ENCODE peak calls at places on chromosomes 5 and 9, in eight cellular contexts. V is GM12878, L is AG09319, A is neural crest cell, O is nephron progenitor cell, D is pancreas, C is neural progenitor cell, P is progenitor cell of endocrine pancreas. W is an unnamed sample.

GRCh38 chr5:16957305-16958165 is 21.4 kb upstream of the MYO10 start:
- DNase-seq in V (no peak), L (peak), A (no peak), O (no peak), D (no peak), C (no peak), P (no peak), W (no peak)

GRCh38 chr5:31554552-31554951 is 22.5 kb downstream of the C5orf22 start:
- DNase-seq in V (no peak), L (no peak), A (no peak), O (no peak), D (no peak), C (no peak), P (no peak), W (no peak)

GRCh38 chr5:174690256-174690655 is 34.1 kb upstream of the MSX2 start:
- DNase-seq in V (no peak), L (no peak), A (no peak), O (peak), D (no peak), C (peak), P (no peak), W (no peak)

GRCh38 chr5:117463836-117464235 is 889.2 kb upstream of the SEMA6A start:
- DNase-seq in V (no peak), L (no peak), A (no peak), O (no peak), D (no peak), C (no peak), P (no peak), W (no peak)

GRCh38 chr5:62340392-62340791 is 34.4 kb downstream of the KIF2A start:
- DNase-seq in V (no peak), L (no peak), A (no peak), O (no peak), D (no peak), C (peak), P (no peak), W (no peak)

GRCh38 chr5:150272531-150272930 is 17.0 kb downstream of the CAMK2A start:
- DNase-seq in V (no peak), L (peak), A (peak), O (peak), D (no peak), C (peak), P (no peak), W (no peak)

GRCh38 chr9:34575775-34576592 is 13.5 kb downstream of the CNTFR start:
- DNase-seq in V (no peak), L (no peak), A (no peak), O (no peak), D (no peak), C (no peak), P (no peak), W (no peak)

GRCh38 chr5:75465480-75465879 is 45.9 kb downstream of the CERT1 start:
- DNase-seq in V (no peak), L (no peak), A (no peak), O (no peak), D (no peak), C (no peak), P (no peak), W (no peak)

GRCh38 chr5:80090884-80091166 is 55.7 kb downstream of the THBS4 start:
- DNase-seq in V (no peak), L (no peak), A (no peak), O (no peak), D (no peak), C (no peak), P (no peak), W (no peak)

GRCh38 chr5:6220346-6221088 is 157.8 kb downstream of the MED10 start:
- DNase-seq in V (no peak), L (no peak), A (no peak), O (no peak), D (no peak), C (peak), P (no peak), W (no peak)

GRCh38 chr5:138544171-138545134 is 1.4 kb upstream of the ETF1 start:
- DNase-seq in V (no peak), L (no peak), A (no peak), O (peak), D (peak), C (peak), P (no peak), W (no peak)

GRCh38 chr5:5374034-5374715 is 48.3 kb upstream of the ICE1 start:
- DNase-seq in V (no peak), L (no peak), A (no peak), O (no peak), D (no peak), C (no peak), P (no peak), W (no peak)

GRCh38 chr5:39779836-39780235 is 355.1 kb upstream of the DAB2 start:
- DNase-seq in V (no peak), L (no peak), A (no peak), O (no peak), D (no peak), C (no peak), P (no peak), W (no peak)

GRCh38 chr5:93433422-93433821 is 147.6 kb downstream of the NR2F1-AS1 start:
- DNase-seq in V (no peak), L (no peak), A (no peak), O (no peak), D (no peak), C (no peak), P (no peak), W (no peak)

GRCh38 chr9:35792826-35793225 is 1.4 kb downstream of the NPR2 start:
- DNase-seq in V (no peak), L (no peak), A (no peak), O (no peak), D (no peak), C (no peak), P (no peak), W (no peak)

GRCh38 chr5:156764149-156764548 is 85.9 kb upstream of the PPP1R2B start:
- DNase-seq in V (no peak), L (no peak), A (no peak), O (no peak), D (no peak), C (no peak), P (no peak), W (no peak)

GRCh38 chr5:152990771-152991170 is 499.7 kb upstream of the GRIA1 start:
- DNase-seq in V (no peak), L (no peak), A (no peak), O (no peak), D (no peak), C (no peak), P (no peak), W (no peak)

GRCh38 chr5:179263391-179264052 is 81.7 kb downstream of the ADAMTS2 start:
- DNase-seq in V (no peak), L (no peak), A (no peak), O (no peak), D (no peak), C (no peak), P (no peak), W (no peak)

GRCh38 chr9:76637426-76637825 is 126.8 kb upstream of the PCA3 start:
- DNase-seq in V (no peak), L (no peak), A (no peak), O (no peak), D (no peak), C (no peak), P (no peak), W (no peak)

GRCh38 chr5:56490971-56491468 is 257.9 kb upstream of the ANKRD55 start:
- DNase-seq in V (no peak), L (no peak), A (no peak), O (no peak), D (no peak), C (no peak), P (no peak), W (no peak)

GRCh38 chr9:132141948-132142594 is 19.8 kb upstream of the NTNG2 start:
- DNase-seq in V (no peak), L (no peak), A (no peak), O (no peak), D (no peak), C (peak), P (no peak), W (no peak)

GRCh38 chr5:39256472-39256871 is 37.1 kb upstream of the FYB1 start:
- DNase-seq in V (peak), L (peak), A (no peak), O (no peak), D (no peak), C (no peak), P (no peak), W (no peak)

GRCh38 chr5:43121565-43122484 is 1.1 kb downstream of the ZNF131 start:
- DNase-seq in V (no peak), L (no peak), A (peak), O (peak), D (peak), C (no peak), P (no peak), W (no peak)

GRCh38 chr5:107247427-107247826 is 423.3 kb downstream of the EFNA5 start:
- DNase-seq in V (no peak), L (no peak), A (no peak), O (no peak), D (no peak), C (no peak), P (no peak), W (no peak)

GRCh38 chr5:170076211-170076610 is 29.5 kb upstream of the FOXI1 start:
- DNase-seq in V (no peak), L (no peak), A (no peak), O (no peak), D (no peak), C (no peak), P (no peak), W (no peak)

GRCh38 chr9:134455537-134455936 is 129.3 kb downstream of the RXRA start:
- DNase-seq in V (no peak), L (no peak), A (no peak), O (no peak), D (no peak), C (no peak), P (no peak), W (no peak)

GRCh38 chr5:139952464-139953070 is 90.5 kb downstream of the NRG2 start:
- DNase-seq in V (no peak), L (no peak), A (no peak), O (no peak), D (no peak), C (no peak), P (no peak), W (peak)

GRCh38 chr5:9496801-9497200 is 49.1 kb downstream of the SEMA5A start:
- DNase-seq in V (no peak), L (no peak), A (no peak), O (no peak), D (no peak), C (no peak), P (no peak), W (no peak)

GRCh38 chr5:9497347-9497746 is 48.5 kb downstream of the SEMA5A start:
- DNase-seq in V (no peak), L (no peak), A (no peak), O (no peak), D (no peak), C (no peak), P (no peak), W (no peak)

GRCh38 chr5:9500244-9500643 is 45.6 kb downstream of the SEMA5A start:
- DNase-seq in V (no peak), L (no peak), A (no peak), O (no peak), D (no peak), C (no peak), P (no peak), W (no peak)

GRCh38 chr5:9499498-9499876 is 46.4 kb downstream of the SEMA5A start:
- DNase-seq in V (peak), L (no peak), A (no peak), O (no peak), D (no peak), C (no peak), P (no peak), W (no peak)

GRCh38 chr5:9498541-9499497 is 47.1 kb downstream of the SEMA5A start:
- DNase-seq in V (no peak), L (no peak), A (no peak), O (no peak), D (peak), C (peak), P (no peak), W (no peak)
- TF ChIP-seq CTCF in V (peak), L (peak), A (peak), O (peak), D (no peak), C (peak), P (peak), W (no peak)

DNA sequence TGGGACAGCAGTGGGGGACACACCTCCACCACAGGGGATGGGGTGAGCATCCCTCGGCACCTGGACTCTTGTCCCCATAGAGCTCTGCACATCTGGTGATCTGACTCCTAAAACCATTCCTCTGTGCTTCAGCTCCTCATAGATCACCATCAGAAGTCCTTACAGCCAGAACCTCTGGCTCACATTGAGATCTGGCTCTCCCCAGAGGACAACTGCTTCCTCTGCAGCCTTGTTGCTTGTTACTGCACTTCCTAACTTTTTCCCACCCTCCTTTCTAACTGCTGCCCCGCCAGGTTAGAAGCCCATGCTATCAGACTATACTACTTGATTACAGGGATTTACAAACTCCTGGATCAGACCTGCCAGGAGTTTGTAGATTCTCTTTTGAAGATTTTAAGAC is 64.5 kb downstream of the ARSB start:
- DNase-seq in V (no peak), L (no peak), A (no peak), O (no peak), D (no peak), C (no peak), P (no peak), W (no peak)
- TF ChIP-seq CTCF in V (peak), L (peak), A (no peak), O (peak), D (no peak), C (peak), P (peak), W (no peak)

GRCh38 chr9:113509463-113509862 is 45.9 kb downstream of the RGS3 start:
- DNase-seq in V (no peak), L (peak), A (no peak), O (no peak), D (no peak), C (no peak), P (no peak), W (no peak)
- TF ChIP-seq CTCF in V (no peak), L (no peak), A (no peak), O (no peak), D (no peak), C (no peak), P (no peak), W (no peak)

DNA sequence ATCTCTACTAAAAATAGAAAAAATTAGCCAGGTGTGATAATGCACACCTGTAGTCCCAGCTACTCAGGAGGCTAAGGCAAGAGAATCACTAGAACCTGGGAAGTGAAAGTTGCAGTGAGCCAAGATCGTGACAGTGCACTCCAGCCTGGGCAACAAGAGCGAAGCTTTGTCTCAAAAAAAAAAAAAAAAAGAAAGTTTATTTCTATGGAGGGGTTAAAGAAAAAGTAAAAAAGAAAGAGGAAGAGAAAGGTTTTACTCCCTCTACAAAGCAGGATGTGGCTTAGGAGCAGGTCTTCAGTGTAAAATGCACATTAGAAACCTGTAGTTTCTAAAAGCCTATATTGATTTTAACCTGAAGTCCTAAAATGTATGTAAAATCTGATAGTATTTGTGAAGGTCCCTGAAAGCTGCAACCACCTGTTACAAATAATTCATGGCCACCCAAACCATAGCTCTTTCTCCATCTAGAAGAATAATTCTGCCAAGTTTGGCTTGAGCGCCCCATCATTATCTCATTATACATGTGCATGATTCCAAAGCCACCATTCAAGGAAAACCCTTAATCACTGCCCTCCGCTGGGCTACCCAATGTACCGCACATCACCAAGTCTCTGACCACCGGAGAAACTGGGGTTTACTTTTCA is 3.4 kb downstream of the FNBP1 start:
- DNase-seq in V (peak), L (no peak), A (no peak), O (no peak), D (no peak), C (peak), P (no peak), W (no peak)
- TF ChIP-seq CTCF in V (peak), L (no peak), A (peak), O (no peak), D (no peak), C (peak), P (no peak), W (no peak)

GRCh38 chr9:2859776-2860379 is 16.0 kb upstream of the PUM3 start:
- DNase-seq in V (no peak), L (no peak), A (peak), O (peak), D (peak), C (peak), P (peak), W (peak)
- TF ChIP-seq CTCF in V (peak), L (peak), A (peak), O (peak), D (peak), C (peak), P (peak), W (peak)

GRCh38 chr9:37507586-37508134 is 21.9 kb downstream of the POLR1E start:
- DNase-seq in V (no peak), L (no peak), A (no peak), O (no peak), D (no peak), C (no peak), P (no peak), W (no peak)

GRCh38 chr9:37508135-37508833 is 22.5 kb downstream of the POLR1E start:
- DNase-seq in V (no peak), L (no peak), A (no peak), O (no peak), D (no peak), C (no peak), P (no peak), W (no peak)

GRCh38 chr9:37511006-37511714 is 25.4 kb downstream of the POLR1E start:
- DNase-seq in V (no peak), L (no peak), A (no peak), O (peak), D (no peak), C (peak), P (no peak), W (no peak)

GRCh38 chr9:37509536-37509935 is 23.8 kb downstream of the POLR1E start:
- DNase-seq in V (no peak), L (no peak), A (no peak), O (no peak), D (no peak), C (no peak), P (no peak), W (no peak)

GRCh38 chr9:37508834-37509206 is 23.1 kb downstream of the POLR1E start:
- DNase-seq in V (no peak), L (no peak), A (no peak), O (no peak), D (no peak), C (no peak), P (no peak), W (no peak)
- TF ChIP-seq CTCF in V (no peak), L (no peak), A (no peak), O (no peak), D (no peak), C (no peak), P (no peak), W (no peak)

DNA sequence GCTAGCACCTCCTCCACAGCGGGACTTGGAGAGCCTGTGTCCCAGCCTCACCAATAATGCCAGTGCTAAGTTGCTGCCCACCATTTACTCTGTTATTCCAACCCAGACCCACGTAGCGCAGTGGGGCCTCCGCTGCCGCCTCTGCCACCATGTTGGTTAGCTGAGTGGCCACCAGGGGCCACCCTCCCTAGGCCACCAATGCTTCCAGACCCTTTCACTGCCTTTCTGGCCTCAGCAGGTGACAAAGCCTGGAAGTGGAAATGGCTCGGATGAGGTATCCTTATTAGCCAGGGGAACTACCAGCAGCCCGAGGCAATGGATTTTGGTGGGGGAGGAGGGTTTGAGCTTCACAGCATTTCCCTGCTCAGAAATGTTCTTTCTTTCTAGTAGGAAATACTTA is 110.1 kb downstream of the OSTF1 start:
- DNase-seq in V (no peak), L (no peak), A (no peak), O (peak), D (no peak), C (peak), P (no peak), W (no peak)
- TF ChIP-seq CTCF in V (peak), L (no peak), A (peak), O (peak), D (no peak), C (peak), P (peak), W (no peak)

GRCh38 chr9:127397722-127398647 is 1.0 kb downstream of the SLC2A8 start:
- DNase-seq in V (no peak), L (no peak), A (peak), O (peak), D (peak), C (peak), P (peak), W (peak)
- TF ChIP-seq CTCF in V (peak), L (peak), A (peak), O (peak), D (no peak), C (peak), P (peak), W (no peak)

GRCh38 chr9:2193565-2193964 is 178.4 kb downstream of the SMARCA2 start:
- DNase-seq in V (no peak), L (no peak), A (no peak), O (no peak), D (no peak), C (no peak), P (no peak), W (no peak)

GRCh38 chr9:2199999-2200796 is 185.1 kb downstream of the SMARCA2 start:
- DNase-seq in V (no peak), L (no peak), A (no peak), O (no peak), D (no peak), C (no peak), P (no peak), W (no peak)

GRCh38 chr9:2192356-2192979 is 177.3 kb downstream of the SMARCA2 start:
- DNase-seq in V (no peak), L (no peak), A (no peak), O (no peak), D (no peak), C (no peak), P (no peak), W (no peak)

GRCh38 chr9:2198956-2199635 is 183.9 kb downstream of the SMARCA2 start:
- DNase-seq in V (no peak), L (no peak), A (no peak), O (no peak), D (no peak), C (no peak), P (no peak), W (no peak)

DNA sequence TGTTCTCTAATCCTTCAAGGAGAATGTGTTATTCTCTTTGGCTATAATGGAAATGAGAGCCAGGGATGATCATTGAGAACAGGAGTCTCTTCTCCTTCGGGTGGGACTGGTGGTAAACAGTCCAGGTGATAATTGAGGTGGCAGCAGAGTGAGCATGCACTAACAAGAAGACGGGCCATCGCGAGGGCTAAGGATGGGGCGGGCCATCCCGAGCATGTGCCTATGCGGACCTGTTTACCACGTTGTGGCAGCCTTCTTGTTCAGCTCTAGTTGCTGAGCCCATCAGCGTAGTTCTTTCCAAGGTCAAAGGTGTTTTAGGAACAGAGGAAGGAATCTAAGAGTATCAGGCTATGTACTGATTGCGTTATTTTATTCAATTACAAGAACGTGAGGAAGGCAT is 180.1 kb downstream of the SMARCA2 start:
- DNase-seq in V (no peak), L (no peak), A (no peak), O (no peak), D (no peak), C (no peak), P (no peak), W (no peak)
- TF ChIP-seq CTCF in V (no peak), L (no peak), A (no peak), O (no peak), D (no peak), C (no peak), P (no peak), W (no peak)